ENCODE peak calls at places on chromosomes 12 and 14, in four cellular contexts. I is lung, E is adrenal gland, L is body of pancreas. R is an unnamed sample. For H3K36me3, the result is how much of the 10 kb centered on the place peaks cover.

GRCh38 chr14:22811752-22812151 is 3.5 kb downstream of the SLC7A7 start:
- DNase-seq in I (no peak), E (no peak), L (no peak), R (no peak)

GRCh38 chr14:96565811-96566210 is 63.6 kb downstream of the PAPOLA start:
- DNase-seq in I (no peak), E (no peak), L (no peak), R (no peak)

GRCh38 chr12:49893753-49894752 is 9.6 kb downstream of the FAIM2 start:
- DNase-seq in I (no peak), E (no peak), L (peak), R (no peak)

GRCh38 chr12:132866251-132866828 is 21.1 kb downstream of the CHFR start:
- DNase-seq in I (no peak), E (no peak), L (no peak), R (no peak)

GRCh38 chr12:15996254-15996653 is 85.1 kb downstream of the DERA start:
- DNase-seq in I (no peak), E (peak), L (peak), R (no peak)

GRCh38 chr12:31958601-31959000 is 614 bp upstream of the RESF1 start:
- DNase-seq in I (no peak), E (no peak), L (no peak), R (no peak)

GRCh38 chr14:103483600-103483999 is 39.0 kb downstream of the CKB start:
- DNase-seq in I (no peak), E (peak), L (peak), R (no peak)

GRCh38 chr12:121916719-121917118 is 1.7 kb upstream of the CFAP251 start:
- DNase-seq in I (no peak), E (no peak), L (peak), R (no peak)

GRCh38 chr14:35387713-35388579 is 16.6 kb downstream of the NFKBIA start:
- DNase-seq in I (no peak), E (no peak), L (no peak), R (no peak)

GRCh38 chr12:52232233-52232915 is 669 bp upstream of the KRT7 start:
- DNase-seq in I (no peak), E (no peak), L (no peak), R (no peak)

GRCh38 chr12:64666054-64666914 is 56.0 kb downstream of the RASSF3 start:
- DNase-seq in I (no peak), E (no peak), L (peak), R (no peak)

GRCh38 chr14:98946995-98947394 is 325.0 kb downstream of the BCL11B start:
- DNase-seq in I (no peak), E (peak), L (no peak), R (peak)

GRCh38 chr12:58961166-58961565 is 40.9 kb upstream of the LRIG3 start:
- DNase-seq in I (no peak), E (no peak), L (no peak), R (no peak)

GRCh38 chr14:87944987-87945604 is 47.9 kb downstream of the GALC start:
- DNase-seq in I (no peak), E (no peak), L (no peak), R (no peak)

GRCh38 chr14:52071675-52072074 is 2.8 kb upstream of the NID2 start:
- DNase-seq in I (no peak), E (no peak), L (no peak), R (no peak)

GRCh38 chr12:62919827-62920226 is 15.1 kb downstream of the PPM1H start:
- DNase-seq in I (no peak), E (no peak), L (peak), R (no peak)

GRCh38 chr12:29207120-29207519 is 58.0 kb downstream of the FAR2 start:
- DNase-seq in I (no peak), E (no peak), L (peak), R (no peak)

GRCh38 chr14:83816755-83817154 is 1713.2 kb upstream of the FLRT2 start:
- DNase-seq in I (no peak), E (no peak), L (no peak), R (no peak)

GRCh38 chr14:50425816-50426215 is 29.1 kb upstream of the CDKL1 start:
- DNase-seq in I (no peak), E (no peak), L (no peak), R (no peak)

GRCh38 chr14:50085570-50086315 is 30.6 kb downstream of the VCPKMT start:
- DNase-seq in I (no peak), E (no peak), L (no peak), R (no peak)

GRCh38 chr14:67765192-67765834 is 51.1 kb downstream of the ZFYVE26 start:
- DNase-seq in I (no peak), E (no peak), L (peak), R (no peak)

GRCh38 chr12:105204916-105205315 is 31.1 kb downstream of the APPL2 start:
- DNase-seq in I (no peak), E (peak), L (no peak), R (no peak)

GRCh38 chr12:118164798-118165486 is 29.0 kb downstream of the PEBP1 start:
- DNase-seq in I (peak), E (no peak), L (peak), R (no peak)

GRCh38 chr12:11753151-11753501 is 103.7 kb downstream of the ETV6 start:
- DNase-seq in I (no peak), E (no peak), L (peak), R (no peak)

GRCh38 chr12:5318874-5319273 is 113.0 kb upstream of the NTF3 start:
- DNase-seq in I (no peak), E (no peak), L (no peak), R (no peak)

GRCh38 chr12:105504286-105504685 is 173.8 kb downstream of the C12orf75 start:
- DNase-seq in I (no peak), E (no peak), L (no peak), R (no peak)

GRCh38 chr14:31106768-31107167 is 80.6 kb upstream of the STRN3 start:
- DNase-seq in I (no peak), E (no peak), L (no peak), R (no peak)

GRCh38 chr14:31113794-31114193 is 87.6 kb upstream of the STRN3 start:
- DNase-seq in I (no peak), E (no peak), L (no peak), R (no peak)

GRCh38 chr14:31109257-31109656 is 83.1 kb upstream of the STRN3 start:
- DNase-seq in I (no peak), E (no peak), L (no peak), R (no peak)

DNA sequence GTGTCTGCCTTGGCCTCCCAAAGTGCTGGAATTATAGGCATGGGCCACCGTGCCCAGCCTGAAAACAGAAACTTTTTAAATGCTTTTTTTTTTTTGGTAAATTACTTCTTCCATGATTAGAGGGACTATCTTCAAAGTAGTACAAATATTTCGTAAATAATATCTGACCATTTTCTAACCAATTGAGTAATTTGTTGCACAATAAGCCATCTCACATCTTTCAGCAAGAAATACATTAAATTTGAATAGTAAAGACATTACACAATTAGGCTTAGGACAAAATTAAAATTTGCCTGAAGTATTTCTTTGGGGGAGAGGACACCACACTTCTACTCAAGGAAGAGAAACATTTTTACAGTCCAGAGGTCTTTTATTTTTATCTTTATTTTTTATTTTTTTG is 84.7 kb upstream of the STRN3 start:
- DNase-seq in I (no peak), E (no peak), L (no peak), R (no peak)
- H3K36me3 ChIP-seq in I (under half), E (under half), L (under half), R (half or more)

GRCh38 chr12:1939745-1940607 is 21.5 kb upstream of the CACNA2D4 start:
- DNase-seq in I (peak), E (peak), L (peak), R (peak)
- H3K27ac ChIP-seq in I (no peak), E (no peak), L (no peak), R (no peak)

DNA sequence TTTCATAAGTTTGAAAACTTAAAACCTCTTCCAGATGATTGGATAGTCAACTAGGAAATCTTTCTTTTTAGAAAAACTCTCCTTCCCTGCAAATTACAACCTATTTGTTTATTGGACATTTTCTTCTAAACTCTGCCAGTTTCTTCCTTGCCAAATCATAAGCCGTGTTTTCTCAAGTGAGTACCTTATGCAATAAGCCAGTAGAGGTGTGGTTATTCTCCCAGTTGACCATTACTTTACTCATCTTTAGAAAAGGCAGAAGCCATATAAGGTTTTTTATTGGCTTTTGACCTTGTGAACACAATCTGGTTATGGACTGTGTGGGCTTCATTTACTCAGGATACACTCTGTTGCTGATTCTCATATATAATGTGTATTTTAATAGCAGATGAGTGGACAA is 14.6 kb downstream of the ACTR6 start:
- DNase-seq in I (no peak), E (no peak), L (no peak), R (no peak)
- H3K36me3 ChIP-seq in I (under half), E (under half), L (under half), R (half or more)

DNA sequence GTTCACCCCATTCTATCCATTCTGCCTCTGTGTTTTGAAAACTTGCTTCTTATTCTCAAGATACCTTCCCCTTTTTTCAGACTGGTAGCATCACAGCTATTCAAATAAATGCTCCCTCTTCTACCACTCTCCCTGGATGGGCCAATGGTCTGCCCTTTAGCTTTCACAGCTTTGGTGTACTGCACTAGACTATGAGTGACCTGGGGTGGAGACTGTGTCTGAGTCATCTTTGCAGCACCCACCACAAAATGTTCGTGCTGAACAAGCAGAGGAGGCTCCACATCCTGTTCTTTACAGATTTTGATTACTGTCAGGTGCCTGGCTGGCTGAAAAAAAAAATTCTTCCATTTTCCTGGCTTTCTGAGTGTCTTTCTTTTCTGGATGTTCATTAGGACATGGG is 1104.1 kb upstream of the TMEM132C start:
- DNase-seq in I (no peak), E (no peak), L (no peak), R (no peak)
- H3K27ac ChIP-seq in I (no peak), E (no peak), L (no peak), R (no peak)

DNA sequence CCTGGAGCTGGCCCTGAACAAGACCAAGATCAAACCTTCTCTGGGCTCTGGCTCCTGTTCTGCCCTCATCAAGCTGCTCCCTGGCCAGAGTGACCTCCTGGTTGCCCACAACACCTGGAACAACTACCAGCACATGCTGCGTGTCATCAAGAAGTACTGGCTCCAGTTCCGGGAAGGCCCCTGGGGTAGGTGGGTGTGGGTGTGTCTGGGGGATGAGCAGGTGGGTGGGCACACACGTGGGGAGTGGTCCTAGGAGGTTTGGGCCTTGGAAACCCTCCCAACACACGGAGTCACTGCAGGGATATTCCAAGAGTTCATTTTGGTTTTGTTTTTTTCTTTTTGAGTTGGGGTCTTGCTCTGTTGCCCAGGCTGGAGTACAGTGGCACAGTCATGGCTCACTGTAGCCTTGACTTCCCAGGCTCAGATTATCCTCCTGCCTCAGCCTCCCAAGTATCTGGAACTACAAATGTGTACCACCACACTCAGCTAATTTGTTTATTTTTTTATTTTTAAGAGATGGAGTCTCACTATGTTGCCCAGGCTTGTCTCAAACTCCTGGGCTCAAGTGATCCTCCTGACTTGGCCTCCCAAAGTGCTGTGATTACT is 16.5 kb downstream of the PLBD2 start:
- DNase-seq in I (no peak), E (no peak), L (no peak), R (no peak)
- H3K36me3 ChIP-seq in I (under half), E (under half), L (under half), R (under half)

GRCh38 chr12:46550266-46550879 is 177.8 kb upstream of the SLC38A2 start:
- DNase-seq in I (no peak), E (no peak), L (no peak), R (no peak)
- H3K27ac ChIP-seq in I (no peak), E (no peak), L (no peak), R (no peak)

DNA sequence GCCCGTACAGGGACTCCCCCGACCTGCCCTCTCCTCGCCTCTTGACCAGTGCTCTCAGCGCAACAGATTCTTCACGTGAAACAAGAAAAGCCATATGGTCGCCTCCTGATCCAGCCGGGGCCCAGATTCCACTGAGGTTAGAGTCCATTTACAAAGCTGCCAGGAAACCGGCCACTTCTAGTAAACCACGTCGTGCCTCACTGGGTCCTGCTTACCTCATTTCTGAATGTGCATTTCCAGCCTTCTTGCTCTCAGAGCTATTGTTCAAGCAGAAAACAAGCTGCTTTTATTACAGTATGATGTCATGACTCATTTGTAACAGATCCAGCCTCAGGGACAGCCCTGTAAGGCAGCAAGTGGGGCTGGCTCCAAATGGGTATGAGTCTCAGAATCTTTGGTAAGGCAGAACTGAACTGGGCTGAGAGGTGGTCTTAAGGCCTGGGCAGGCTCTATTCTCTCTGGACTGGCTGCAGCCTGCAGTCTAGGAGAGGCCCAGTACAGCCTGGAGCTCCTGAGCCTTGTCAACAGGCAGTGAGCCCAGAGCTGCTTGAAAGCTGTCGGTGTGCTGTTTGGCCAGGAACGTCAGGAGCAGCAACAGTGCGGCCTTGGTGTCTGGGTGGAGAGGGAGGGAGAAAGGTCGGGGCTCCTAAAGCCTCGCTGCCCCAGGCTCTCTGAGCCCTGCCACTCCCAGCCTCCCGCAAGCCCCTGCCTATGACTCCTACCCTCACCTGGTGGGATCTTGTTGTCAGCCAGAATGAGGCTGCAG is 8.3 kb downstream of the REC8 start:
- DNase-seq in I (no peak), E (peak), L (peak), R (peak)
- H3K36me3 ChIP-seq in I (under half), E (under half), L (under half), R (under half)